ENCODE peak calls at places on chromosome 12, in five cellular contexts. Z, Y, I, U and K are unnamed samples.

GRCh38 chr12:127803545-127803944 is 463.4 kb upstream of the TMEM132C start:
- DNase-seq in Y (no peak), I (no peak), Z (no peak), U (no peak), K (no peak)

GRCh38 chr12:39331539-39332261 is 111.2 kb downstream of the KIF21A start:
- DNase-seq in I (no peak), Y (no peak), Z (no peak), U (no peak), K (no peak)

GRCh38 chr12:87469295-87469694 is 559.9 kb downstream of the C12orf50 start:
- DNase-seq in Y (no peak), U (no peak), Z (no peak), I (no peak), K (no peak)

GRCh38 chr12:53757095-53757770 is 5.5 kb upstream of the CISTR start:
- DNase-seq in U (peak; percentile 95), I (peak; percentile 87), Y (peak; percentile 88), Z (no peak), K (no peak)

GRCh38 chr12:86117711-86118110 is 138.5 kb downstream of the MGAT4C start:
- DNase-seq in Z (no peak), U (no peak), Y (no peak), I (no peak), K (no peak)

GRCh38 chr12:46268349-46268616 is 560 bp downstream of the SLC38A1 start:
- DNase-seq in U (no peak), Y (peak; percentile 77), Z (no peak), I (no peak), K (no peak)

GRCh38 chr12:119259483-119259882 is 75.0 kb upstream of the CCDC60 start:
- DNase-seq in Z (no peak), U (no peak), I (no peak), Y (no peak), K (no peak)

GRCh38 chr12:125014526-125014925 is 21.1 kb downstream of the BRI3BP start:
- DNase-seq in Z (no peak), Y (no peak), I (no peak), U (no peak), K (no peak)

GRCh38 chr12:30314506-30315100 is 381.1 kb downstream of the IPO8 start:
- DNase-seq in Z (no peak), Y (no peak), U (no peak), I (no peak), K (no peak)

GRCh38 chr12:52232916-52233461 is at the start of gene KRT7:
- DNase-seq in U (peak; percentile 75), Z (no peak), Y (peak; percentile 93), I (no peak), K (peak; percentile 95)

GRCh38 chr12:121538699-121539061 is 42.1 kb downstream of the KDM2B start:
- DNase-seq in I (peak; percentile 35), Y (peak; percentile 50), U (no peak), Z (no peak), K (no peak)

GRCh38 chr12:43282106-43282505 is 269.9 kb downstream of the ADAMTS20 start:
- DNase-seq in Y (no peak), I (no peak), Z (no peak), U (no peak), K (no peak)

GRCh38 chr12:128811806-128812205 is 12.0 kb downstream of the SLC15A4 start:
- DNase-seq in Y (no peak), U (no peak), Z (no peak), I (no peak), K (no peak)

GRCh38 chr12:80815351-80815750 is 98.6 kb downstream of the MYF5 start:
- DNase-seq in U (no peak), I (no peak), Y (no peak), Z (peak; percentile 30), K (no peak)

GRCh38 chr12:50947932-50948331 is 4.4 kb upstream of the HIGD1C start:
- DNase-seq in I (no peak), U (no peak), Z (no peak), Y (no peak), K (no peak)

GRCh38 chr12:38662851-38663250 is 242.5 kb downstream of the CPNE8 start:
- DNase-seq in U (no peak), Z (no peak), I (no peak), Y (no peak), K (no peak)

GRCh38 chr12:53205747-53206146 is 1.3 kb downstream of the ITGB7 start:
- DNase-seq in Z (peak; percentile 61), U (no peak), Y (no peak), I (peak; percentile 74), K (no peak)

GRCh38 chr12:121334513-121335343 is 17.5 kb downstream of the ANAPC5 start:
- DNase-seq in Z (peak; percentile 36), I (peak; percentile 76), U (no peak), Y (no peak), K (no peak)

GRCh38 chr12:54304187-54304810 is 3.5 kb upstream of the NFE2 start:
- DNase-seq in U (peak; percentile 84), I (peak; percentile 24), Y (peak; percentile 97), Z (no peak), K (peak; percentile 78)

GRCh38 chr12:109510196-109510595 is 32.8 kb downstream of the UBE3B start:
- DNase-seq in I (no peak), Y (no peak), U (no peak), Z (no peak), K (no peak)

GRCh38 chr12:77294016-77294415 is 228.6 kb upstream of the E2F7 start:
- DNase-seq in I (no peak), U (no peak), Y (no peak), Z (no peak), K (no peak)

DNA sequence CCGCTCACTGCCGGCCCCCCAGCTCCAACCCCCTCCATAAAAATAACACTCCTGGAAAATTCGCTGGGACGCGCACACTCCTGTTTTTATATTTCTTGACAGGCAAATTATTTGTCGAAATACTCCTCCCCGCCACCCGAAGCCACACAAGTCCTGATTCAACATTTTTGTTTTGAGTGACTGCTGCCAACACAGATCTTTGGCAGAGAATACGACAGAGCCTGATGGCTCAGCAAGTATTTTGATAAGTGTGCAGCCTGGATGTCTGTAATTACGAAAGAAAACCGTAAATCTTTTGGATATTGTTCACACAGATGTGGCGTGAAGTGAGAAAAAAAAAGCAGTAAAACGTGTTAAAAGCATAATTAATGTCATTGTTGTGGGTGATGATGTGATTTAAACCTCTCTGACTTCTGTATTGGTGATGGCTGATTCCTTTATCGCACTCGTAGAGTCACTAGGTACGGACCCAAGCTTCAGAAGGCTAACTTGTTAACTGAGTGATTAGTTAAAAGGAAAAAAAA is 98.7 kb downstream of the PHETA1 start:
- DNase-seq in U (no peak), Z (no peak), I (no peak), Y (no peak), K (no peak)
- TF ChIP-seq CTCF in U (no peak), Z (no peak), I (no peak), Y (no peak), K (no peak)

GRCh38 chr12:74897425-74898211 is 312.0 kb downstream of the KCNC2 start:
- DNase-seq in Z (no peak), I (no peak), U (no peak), Y (no peak), K (no peak)
- TF ChIP-seq CTCF in Z (no peak), I (no peak), U (no peak), Y (no peak), K (no peak)

DNA sequence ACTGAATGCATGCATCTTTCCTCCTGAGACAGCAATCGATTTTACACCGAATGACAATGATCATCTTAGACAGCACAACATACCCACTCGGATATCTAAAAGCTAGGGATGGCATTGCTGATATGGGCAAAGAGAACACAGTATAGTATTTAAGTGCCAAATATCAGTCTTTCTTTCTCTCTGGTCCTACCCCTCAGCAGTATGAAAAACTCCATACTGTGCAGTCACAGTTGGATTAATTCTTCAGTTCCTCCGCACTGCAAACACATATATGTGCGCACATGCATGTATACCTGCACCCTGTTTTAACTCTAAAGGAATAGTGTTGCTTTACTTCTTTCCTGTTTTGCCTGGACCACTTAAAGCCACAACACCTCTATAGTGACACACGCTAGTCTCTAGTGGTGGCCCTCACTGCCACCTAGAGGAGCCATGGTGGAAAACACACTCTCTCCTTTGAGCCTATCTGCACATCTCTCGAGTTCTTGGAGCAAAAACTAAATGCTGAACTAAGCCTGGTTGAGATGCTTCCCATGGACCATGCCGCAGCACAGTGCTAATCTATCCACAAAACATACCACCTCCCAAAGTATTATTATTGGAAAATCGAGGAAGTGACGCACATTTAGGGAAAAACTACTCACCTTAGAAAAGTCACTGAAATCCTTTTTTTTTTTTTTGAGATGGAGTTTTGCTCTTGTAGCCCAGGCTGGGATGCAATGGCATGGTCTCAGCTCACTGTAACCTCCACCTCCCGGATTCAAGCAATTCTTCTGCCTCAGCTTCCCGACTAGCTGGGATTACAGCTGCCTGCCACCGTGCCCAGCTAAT is 11.9 kb downstream of the TMEM52B start:
- DNase-seq in U (no peak), Y (no peak), I (peak; percentile 86), Z (no peak), K (no peak)
- TF ChIP-seq CTCF in U (peak; percentile 17), Y (peak; percentile 74), I (peak; percentile 93), Z (peak; percentile 82), K (peak; percentile 64)

DNA sequence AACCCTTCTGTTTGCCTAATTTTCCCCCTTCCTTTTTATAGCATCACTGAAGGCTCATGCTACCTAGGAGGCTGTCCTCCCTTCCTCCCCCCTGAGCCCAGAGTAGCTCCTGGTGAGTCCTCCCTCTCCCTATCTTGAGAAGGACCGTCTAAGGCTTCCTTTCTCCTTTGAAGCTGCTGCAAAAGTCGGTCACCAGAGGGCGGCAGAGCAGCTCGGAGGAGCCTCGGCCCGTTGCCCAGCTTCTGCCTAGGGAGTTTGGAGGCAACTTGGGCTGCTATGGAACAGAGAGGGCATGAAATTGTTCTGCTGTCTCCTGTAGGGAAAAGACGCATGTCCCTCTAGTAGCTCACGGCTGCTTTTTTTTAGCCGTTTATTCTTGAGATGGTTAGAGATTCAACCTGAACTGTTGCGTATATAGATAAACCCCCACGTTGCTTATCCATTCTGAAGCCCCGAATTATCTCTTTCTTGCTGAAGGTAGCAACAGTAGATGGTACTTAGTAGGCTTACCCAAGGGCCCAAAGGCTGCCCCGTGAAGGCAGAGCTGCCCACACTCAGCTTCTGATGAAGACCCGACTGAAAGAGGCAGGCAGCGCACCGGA is 5.7 kb downstream of the WNT5B start:
- DNase-seq in Z (peak; percentile 49), Y (peak; percentile 93), I (peak; percentile 64), U (peak; percentile 91), K (no peak)
- TF ChIP-seq CTCF in Z (peak; percentile 92), Y (peak; percentile 80), I (peak; percentile 92), U (peak; percentile 60), K (peak; percentile 95)

DNA sequence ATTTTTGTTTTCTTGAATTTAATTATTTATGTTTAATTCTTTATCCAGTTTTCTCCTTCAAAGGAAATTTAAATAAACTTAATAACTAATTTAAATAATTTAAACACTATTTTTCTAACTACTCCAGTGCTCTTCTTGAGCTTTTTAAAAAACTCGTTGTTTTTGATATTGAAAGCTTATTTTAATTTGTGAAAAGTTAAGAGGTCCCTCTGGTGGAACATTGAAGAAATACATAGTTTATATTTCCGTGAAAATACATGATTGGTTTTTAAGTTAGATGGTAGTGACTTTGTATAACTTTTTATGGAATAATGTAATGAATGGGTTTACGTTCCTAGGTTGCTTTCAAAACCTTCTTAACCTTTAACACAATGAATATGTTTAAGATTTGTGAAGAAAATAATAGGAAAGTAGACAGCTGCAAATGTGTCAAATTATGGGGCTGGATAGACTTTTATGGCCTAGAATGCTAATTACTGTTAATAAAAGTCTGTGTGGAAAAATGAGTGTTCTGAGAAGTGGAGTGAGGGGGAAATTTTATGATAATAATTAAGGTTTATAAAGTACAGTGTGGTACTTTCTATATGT is 45.9 kb upstream of the MSRB3 start:
- DNase-seq in Z (no peak), U (no peak), I (peak; percentile 52), Y (no peak), K (no peak)
- TF ChIP-seq CTCF in Z (peak; percentile 52), U (no peak), I (peak; percentile 85), Y (no peak), K (peak; percentile 83)